ENCODE peak calls at places on chromosomes 5 and 9, in eight cellular contexts. One of them, this sample, is unnamed.

GRCh38 chr5:179439181-179439990 is 94.1 kb upstream of the ADAMTS2 start:
- DNase-seq in globus pallidus: no peak
- DNase-seq in cardiac muscle cell: no peak
- DNase-seq in activated CD8-positive, alpha-beta memory T cell treated with anti-CD3 and anti-CD28 coated beads for 48 hours: no peak
- DNase-seq in frontal cortex: no peak
- DNase-seq in NCI-H774: no peak
- DNase-seq in T-cell: no peak
- DNase-seq in brain microvascular endothelial cell: no peak
- DNase-seq in this sample: no peak

GRCh38 chr5:179279347-179280094 is 65.7 kb downstream of the ADAMTS2 start:
- DNase-seq in brain microvascular endothelial cell: no peak
- DNase-seq in T-cell: no peak
- DNase-seq in globus pallidus: no peak
- DNase-seq in cardiac muscle cell: no peak
- DNase-seq in activated CD8-positive, alpha-beta memory T cell treated with anti-CD3 and anti-CD28 coated beads for 48 hours: no peak
- DNase-seq in NCI-H774: no peak
- DNase-seq in frontal cortex: no peak
- DNase-seq in this sample: no peak

GRCh38 chr5:142432961-142433360 is 108.1 kb upstream of the SPRY4 start:
- DNase-seq in NCI-H774: no peak
- DNase-seq in cardiac muscle cell: no peak
- DNase-seq in T-cell: peak; percentile 56
- DNase-seq in frontal cortex: no peak
- DNase-seq in globus pallidus: no peak
- DNase-seq in activated CD8-positive, alpha-beta memory T cell treated with anti-CD3 and anti-CD28 coated beads for 48 hours: no peak
- DNase-seq in brain microvascular endothelial cell: no peak
- DNase-seq in this sample: no peak

GRCh38 chr5:39427633-39428032 is 2.9 kb upstream of the DAB2 start:
- DNase-seq in globus pallidus: no peak
- DNase-seq in brain microvascular endothelial cell: no peak
- DNase-seq in NCI-H774: no peak
- DNase-seq in frontal cortex: no peak
- DNase-seq in activated CD8-positive, alpha-beta memory T cell treated with anti-CD3 and anti-CD28 coated beads for 48 hours: no peak
- DNase-seq in T-cell: no peak
- DNase-seq in cardiac muscle cell: no peak
- DNase-seq in this sample: no peak

GRCh38 chr9:135748676-135749075 is 46.7 kb downstream of the KCNT1 start:
- DNase-seq in frontal cortex: no peak
- DNase-seq in brain microvascular endothelial cell: no peak
- DNase-seq in activated CD8-positive, alpha-beta memory T cell treated with anti-CD3 and anti-CD28 coated beads for 48 hours: no peak
- DNase-seq in NCI-H774: no peak
- DNase-seq in globus pallidus: no peak
- DNase-seq in T-cell: no peak
- DNase-seq in cardiac muscle cell: no peak
- DNase-seq in this sample: no peak

GRCh38 chr5:33311893-33312292 is 128.9 kb upstream of the TARS1 start:
- DNase-seq in cardiac muscle cell: peak; percentile 77
- DNase-seq in NCI-H774: no peak
- DNase-seq in globus pallidus: no peak
- DNase-seq in activated CD8-positive, alpha-beta memory T cell treated with anti-CD3 and anti-CD28 coated beads for 48 hours: no peak
- DNase-seq in T-cell: no peak
- DNase-seq in frontal cortex: no peak
- DNase-seq in brain microvascular endothelial cell: peak; percentile 96
- DNase-seq in this sample: peak; percentile 90

GRCh38 chr5:159515909-159516415 is 185.7 kb upstream of the IL12B start:
- DNase-seq in globus pallidus: no peak
- DNase-seq in cardiac muscle cell: peak; percentile 76
- DNase-seq in NCI-H774: peak; percentile 16
- DNase-seq in brain microvascular endothelial cell: peak; percentile 28
- DNase-seq in activated CD8-positive, alpha-beta memory T cell treated with anti-CD3 and anti-CD28 coated beads for 48 hours: peak; percentile 37
- DNase-seq in T-cell: peak; percentile 23
- DNase-seq in frontal cortex: no peak
- DNase-seq in this sample: no peak

GRCh38 chr9:131358438-131359029 is 35.4 kb upstream of the PRRC2B start:
- DNase-seq in brain microvascular endothelial cell: no peak
- DNase-seq in cardiac muscle cell: no peak
- DNase-seq in activated CD8-positive, alpha-beta memory T cell treated with anti-CD3 and anti-CD28 coated beads for 48 hours: no peak
- DNase-seq in globus pallidus: no peak
- DNase-seq in frontal cortex: no peak
- DNase-seq in T-cell: no peak
- DNase-seq in NCI-H774: no peak
- DNase-seq in this sample: no peak

GRCh38 chr9:123511326-123511974 is 155.5 kb downstream of the CRB2 start:
- DNase-seq in cardiac muscle cell: no peak
- DNase-seq in activated CD8-positive, alpha-beta memory T cell treated with anti-CD3 and anti-CD28 coated beads for 48 hours: no peak
- DNase-seq in NCI-H774: no peak
- DNase-seq in globus pallidus: peak; percentile 31
- DNase-seq in brain microvascular endothelial cell: no peak
- DNase-seq in frontal cortex: no peak
- DNase-seq in T-cell: no peak
- DNase-seq in this sample: no peak

GRCh38 chr9:137968235-137968634 is 90.7 kb downstream of the CACNA1B start:
- DNase-seq in activated CD8-positive, alpha-beta memory T cell treated with anti-CD3 and anti-CD28 coated beads for 48 hours: no peak
- DNase-seq in T-cell: no peak
- DNase-seq in globus pallidus: no peak
- DNase-seq in brain microvascular endothelial cell: no peak
- DNase-seq in NCI-H774: no peak
- DNase-seq in cardiac muscle cell: no peak
- DNase-seq in frontal cortex: no peak
- DNase-seq in this sample: no peak

GRCh38 chr5:141868541-141868940 is 9.7 kb downstream of the PCDH1 start:
- DNase-seq in NCI-H774: no peak
- DNase-seq in cardiac muscle cell: no peak
- DNase-seq in frontal cortex: no peak
- DNase-seq in globus pallidus: no peak
- DNase-seq in brain microvascular endothelial cell: no peak
- DNase-seq in T-cell: no peak
- DNase-seq in activated CD8-positive, alpha-beta memory T cell treated with anti-CD3 and anti-CD28 coated beads for 48 hours: no peak
- DNase-seq in this sample: no peak

GRCh38 chr5:173329370-173330150 is 1.3 kb upstream of the STC2 start:
- DNase-seq in NCI-H774: no peak
- DNase-seq in brain microvascular endothelial cell: no peak
- DNase-seq in frontal cortex: no peak
- DNase-seq in T-cell: no peak
- DNase-seq in globus pallidus: no peak
- DNase-seq in cardiac muscle cell: no peak
- DNase-seq in activated CD8-positive, alpha-beta memory T cell treated with anti-CD3 and anti-CD28 coated beads for 48 hours: peak; percentile 42
- DNase-seq in this sample: no peak

GRCh38 chr9:96476591-96476990 is 26.6 kb downstream of the HABP4 start:
- DNase-seq in NCI-H774: no peak
- DNase-seq in frontal cortex: no peak
- DNase-seq in brain microvascular endothelial cell: no peak
- DNase-seq in globus pallidus: no peak
- DNase-seq in T-cell: no peak
- DNase-seq in activated CD8-positive, alpha-beta memory T cell treated with anti-CD3 and anti-CD28 coated beads for 48 hours: no peak
- DNase-seq in cardiac muscle cell: no peak
- DNase-seq in this sample: no peak

GRCh38 chr9:114285166-114285867 is 37.6 kb upstream of the ORM1 start:
- DNase-seq in activated CD8-positive, alpha-beta memory T cell treated with anti-CD3 and anti-CD28 coated beads for 48 hours: no peak
- DNase-seq in T-cell: peak; percentile 2
- DNase-seq in frontal cortex: no peak
- DNase-seq in NCI-H774: no peak
- DNase-seq in brain microvascular endothelial cell: peak; percentile 88
- DNase-seq in globus pallidus: no peak
- DNase-seq in cardiac muscle cell: peak; percentile 91
- DNase-seq in this sample: peak; percentile 74

GRCh38 chr9:27337833-27338526 is 41.0 kb upstream of the EQTN start:
- DNase-seq in globus pallidus: no peak
- DNase-seq in cardiac muscle cell: no peak
- DNase-seq in T-cell: no peak
- DNase-seq in NCI-H774: no peak
- DNase-seq in frontal cortex: no peak
- DNase-seq in activated CD8-positive, alpha-beta memory T cell treated with anti-CD3 and anti-CD28 coated beads for 48 hours: no peak
- DNase-seq in brain microvascular endothelial cell: no peak
- DNase-seq in this sample: no peak

GRCh38 chr5:756171-756570 is 28.4 kb downstream of the ZDHHC11B start:
- DNase-seq in cardiac muscle cell: no peak
- DNase-seq in frontal cortex: no peak
- DNase-seq in activated CD8-positive, alpha-beta memory T cell treated with anti-CD3 and anti-CD28 coated beads for 48 hours: no peak
- DNase-seq in NCI-H774: no peak
- DNase-seq in T-cell: no peak
- DNase-seq in brain microvascular endothelial cell: no peak
- DNase-seq in globus pallidus: no peak
- DNase-seq in this sample: no peak

GRCh38 chr5:66653380-66653779 is 57.2 kb downstream of the MAST4 start:
- DNase-seq in globus pallidus: no peak
- DNase-seq in brain microvascular endothelial cell: peak; percentile 62
- DNase-seq in NCI-H774: no peak
- DNase-seq in cardiac muscle cell: peak; percentile 56
- DNase-seq in T-cell: no peak
- DNase-seq in frontal cortex: no peak
- DNase-seq in activated CD8-positive, alpha-beta memory T cell treated with anti-CD3 and anti-CD28 coated beads for 48 hours: no peak
- DNase-seq in this sample: no peak

GRCh38 chr5:95076395-95077165 is 208.3 kb downstream of the MCTP1 start:
- DNase-seq in globus pallidus: no peak
- DNase-seq in cardiac muscle cell: no peak
- DNase-seq in frontal cortex: no peak
- DNase-seq in T-cell: no peak
- DNase-seq in activated CD8-positive, alpha-beta memory T cell treated with anti-CD3 and anti-CD28 coated beads for 48 hours: no peak
- DNase-seq in NCI-H774: no peak
- DNase-seq in brain microvascular endothelial cell: no peak
- DNase-seq in this sample: no peak

GRCh38 chr5:36530249-36530648 is 76.2 kb upstream of the SLC1A3 start:
- DNase-seq in brain microvascular endothelial cell: no peak
- DNase-seq in globus pallidus: no peak
- DNase-seq in NCI-H774: no peak
- DNase-seq in frontal cortex: no peak
- DNase-seq in cardiac muscle cell: no peak
- DNase-seq in activated CD8-positive, alpha-beta memory T cell treated with anti-CD3 and anti-CD28 coated beads for 48 hours: no peak
- DNase-seq in T-cell: no peak
- DNase-seq in this sample: no peak

GRCh38 chr9:124008307-124008854 is 3.2 kb upstream of the LHX2 start:
- DNase-seq in NCI-H774: peak; percentile 61
- DNase-seq in brain microvascular endothelial cell: no peak
- DNase-seq in frontal cortex: no peak
- DNase-seq in cardiac muscle cell: no peak
- DNase-seq in T-cell: no peak
- DNase-seq in globus pallidus: no peak
- DNase-seq in activated CD8-positive, alpha-beta memory T cell treated with anti-CD3 and anti-CD28 coated beads for 48 hours: no peak
- DNase-seq in this sample: no peak

GRCh38 chr9:115879451-115879850 is 274.1 kb upstream of the PAPPA start:
- DNase-seq in frontal cortex: no peak
- DNase-seq in NCI-H774: no peak
- DNase-seq in globus pallidus: no peak
- DNase-seq in cardiac muscle cell: no peak
- DNase-seq in brain microvascular endothelial cell: no peak
- DNase-seq in T-cell: no peak
- DNase-seq in activated CD8-positive, alpha-beta memory T cell treated with anti-CD3 and anti-CD28 coated beads for 48 hours: no peak
- DNase-seq in this sample: no peak

GRCh38 chr5:59587489-59588337 is 305.8 kb downstream of the PDE4D start:
- DNase-seq in frontal cortex: peak; percentile 26
- DNase-seq in cardiac muscle cell: peak; percentile 87
- DNase-seq in T-cell: no peak
- DNase-seq in activated CD8-positive, alpha-beta memory T cell treated with anti-CD3 and anti-CD28 coated beads for 48 hours: no peak
- DNase-seq in globus pallidus: peak; percentile 91
- DNase-seq in brain microvascular endothelial cell: peak; percentile 74
- DNase-seq in NCI-H774: peak; percentile 67
- DNase-seq in this sample: no peak

GRCh38 chr5:16797949-16798348 is 138.1 kb downstream of the MYO10 start:
- DNase-seq in frontal cortex: no peak
- DNase-seq in activated CD8-positive, alpha-beta memory T cell treated with anti-CD3 and anti-CD28 coated beads for 48 hours: no peak
- DNase-seq in brain microvascular endothelial cell: no peak
- DNase-seq in NCI-H774: no peak
- DNase-seq in T-cell: no peak
- DNase-seq in cardiac muscle cell: no peak
- DNase-seq in globus pallidus: no peak
- DNase-seq in this sample: no peak